ENCODE peak calls at places on chromosomes 11 and 22, in ten cellular contexts. Q is LoVo; H is sciatic nerve; O is fibroblast of pulmonary artery; S is nucleus accumbens; Z is skeletal muscle cell; D is EL; N is epithelial cell of proximal tubule; A is activated naive CD4-positive, alpha-beta T cell treated with Interleukin-2 at 50 U/mL for 16 hours; T is C1 segment of cervical spinal cord. R is an unnamed sample.

GRCh38 chr11:135001581-135001980 is 589.5 kb upstream of the B3GAT1 start:
- DNase-seq in N (no peak), O (no peak), S (no peak), A (no peak), T (no peak), Z (no peak), Q (no peak), D (no peak), H (no peak), R (no peak)

GRCh38 chr11:36591433-36591832 is 2.9 kb upstream of the IFTAP start:
- DNase-seq in A (no peak), Z (no peak), H (no peak), S (no peak), T (no peak), N (no peak), Q (no peak), O (no peak), D (no peak), R (no peak)

GRCh38 chr22:43855431-43855830 is 6.9 kb downstream of the SULT4A1 start:
- DNase-seq in H (peak), S (no peak), D (no peak), O (no peak), Z (no peak), T (no peak), A (no peak), N (no peak), Q (no peak), R (no peak)

GRCh38 chr11:70501026-70501901 is 102.9 kb downstream of the CTTN start:
- DNase-seq in O (no peak), S (peak), N (no peak), A (no peak), Z (no peak), T (no peak), Q (no peak), H (no peak), D (peak), R (no peak)

GRCh38 chr22:38433871-38434270 is 21.1 kb downstream of the KCNJ4 start:
- DNase-seq in A (no peak), N (no peak), T (no peak), O (no peak), D (no peak), Q (no peak), Z (no peak), H (no peak), S (no peak), R (no peak)

GRCh38 chr11:64428685-64429084 is 69.7 kb downstream of the RPS6KA4 start:
- DNase-seq in O (no peak), T (no peak), A (no peak), H (no peak), N (no peak), D (no peak), S (no peak), Q (no peak), Z (no peak), R (no peak)

GRCh38 chr22:31680764-31681624 is 19.0 kb upstream of the PISD start:
- DNase-seq in T (no peak), S (no peak), D (peak), A (no peak), H (no peak), N (no peak), Z (no peak), O (peak), Q (peak), R (peak)

GRCh38 chr22:42217019-42217751 is 53.3 kb downstream of the TCF20 start:
- DNase-seq in H (no peak), Z (peak), Q (no peak), N (no peak), T (no peak), S (no peak), A (peak), D (no peak), O (no peak), R (peak)

GRCh38 chr11:15687342-15687741 is 572.6 kb downstream of the INSC start:
- DNase-seq in Q (no peak), A (no peak), S (no peak), N (no peak), D (no peak), Z (no peak), H (no peak), O (no peak), T (no peak), R (peak)

GRCh38 chr11:60872952-60873524 is 5.7 kb downstream of the ZP1 start:
- DNase-seq in T (no peak), S (no peak), D (peak), Q (no peak), N (peak), O (peak), Z (peak), A (no peak), H (no peak), R (peak)

GRCh38 chr11:23336961-23337360 is 476.7 kb upstream of the CCDC179 start:
- DNase-seq in T (no peak), N (no peak), S (no peak), O (no peak), D (peak), Z (no peak), A (no peak), Q (no peak), H (no peak), R (peak)

GRCh38 chr11:34680206-34680605 is 59.3 kb downstream of the EHF start:
- DNase-seq in S (no peak), H (no peak), A (no peak), D (peak), Z (no peak), Q (no peak), N (no peak), T (no peak), O (no peak), R (peak)

R was measured in IMR-90.